ENCODE peak calls at places on chromosome 2, in six cellular contexts. N, Y, M, W, O and Q are unnamed samples.
A peak's percentile ranks its signal among the peaks of the same experiment; 100 is the strongest.

GRCh38 chr2:32772623-32773221 is 144.9 kb downstream of the TTC27 start:
- DNase-seq in Y (peak; percentile 45), N (peak; percentile 70), M (peak; percentile 19), W (peak; percentile 58), O (no peak), Q (no peak)

GRCh38 chr2:47660167-47660566 is 122.8 kb upstream of the MSH6 start:
- DNase-seq in W (no peak), M (no peak), N (no peak), Y (no peak), O (no peak), Q (no peak)

GRCh38 chr2:16546128-16546754 is 119.4 kb downstream of the CYRIA start:
- DNase-seq in W (no peak), O (peak; percentile 7), M (no peak), N (no peak), Y (no peak), Q (no peak)

GRCh38 chr2:108184421-108184820 is 55.3 kb upstream of the SULT1C3 start:
- DNase-seq in Y (no peak), N (peak; percentile 9), W (peak; percentile 24), O (no peak), M (no peak), Q (no peak)

GRCh38 chr2:24084386-24085375 is at the start of gene TP53I3:
- DNase-seq in O (peak; percentile 79), Y (peak; percentile 87), W (peak; percentile 85), N (peak; percentile 94), M (peak; percentile 66), Q (peak; percentile 97)

GRCh38 chr2:114331934-114332333 is 110.5 kb upstream of the DPP10 start:
- DNase-seq in Y (no peak), M (no peak), N (no peak), W (no peak), O (no peak), Q (no peak)

GRCh38 chr2:126154256-126154655 is 501.7 kb upstream of the GYPC start:
- DNase-seq in M (no peak), Y (no peak), N (no peak), O (no peak), W (no peak), Q (no peak)

GRCh38 chr2:73984922-73985317 is 210 bp downstream of the TET3 start:
- DNase-seq in O (peak; percentile 56), W (no peak), N (peak; percentile 67), M (no peak), Y (peak; percentile 65), Q (no peak)

GRCh38 chr2:177889812-177890460 is 182.6 kb downstream of the PDE11A start:
- DNase-seq in W (no peak), M (no peak), N (no peak), O (no peak), Y (no peak), Q (no peak)

GRCh38 chr2:96692094-96692971 is 47.5 kb downstream of the LMAN2L start:
- DNase-seq in Y (no peak), N (no peak), W (no peak), O (no peak), M (no peak), Q (peak; percentile 76)

GRCh38 chr2:238139141-238139840 is 823 bp downstream of the KLHL30 start:
- DNase-seq in Y (no peak), N (no peak), W (no peak), O (no peak), M (no peak), Q (no peak)

GRCh38 chr2:47070155-47070919 is 84.8 kb downstream of the STPG4 start:
- DNase-seq in M (no peak), N (no peak), Y (no peak), O (no peak), W (peak; percentile 37), Q (peak; percentile 69)

GRCh38 chr2:236626391-236627150 is 56.9 kb downstream of the ACKR3 start:
- DNase-seq in N (no peak), M (no peak), Y (no peak), W (no peak), O (no peak), Q (no peak)

GRCh38 chr2:166516712-166517303 is 22.8 kb upstream of the SCN7A start:
- DNase-seq in O (no peak), N (no peak), M (no peak), W (peak; percentile 10), Y (no peak), Q (no peak)